ENCODE peak calls at places on chromosomes 13 and 19, in eight cellular contexts. One of them, this sample, is unnamed.

GRCh38 chr19:5554828-5555227 is 12.9 kb downstream of the TINCR start:
- DNase-seq in NCI-H2171: no peak
- DNase-seq in NCI-H2081: no peak
- DNase-seq in WTC11: no peak
- DNase-seq in pons: no peak
- DNase-seq in amygdala: no peak
- DNase-seq in skeletal muscle cell: no peak
- DNase-seq in WERI-Rb-1: no peak
- DNase-seq in this sample: no peak

GRCh38 chr19:23999821-24000610 is 85.3 kb downstream of the ZNF726 start:
- DNase-seq in WERI-Rb-1: no peak
- DNase-seq in amygdala: no peak
- DNase-seq in skeletal muscle cell: no peak
- DNase-seq in WTC11: no peak
- DNase-seq in pons: no peak
- DNase-seq in NCI-H2081: no peak
- DNase-seq in NCI-H2171: no peak
- DNase-seq in this sample: no peak

GRCh38 chr13:20160346-20161274 is at the start of gene GJA3:
- DNase-seq in NCI-H2171: no peak
- DNase-seq in WTC11: peak
- DNase-seq in pons: no peak
- DNase-seq in skeletal muscle cell: no peak
- DNase-seq in WERI-Rb-1: peak
- DNase-seq in amygdala: no peak
- DNase-seq in NCI-H2081: no peak
- DNase-seq in this sample: no peak

GRCh38 chr19:20367811-20368294 is 197.7 kb downstream of the ZNF737 start:
- DNase-seq in WERI-Rb-1: peak
- DNase-seq in pons: no peak
- DNase-seq in NCI-H2081: no peak
- DNase-seq in skeletal muscle cell: no peak
- DNase-seq in NCI-H2171: peak
- DNase-seq in WTC11: peak
- DNase-seq in amygdala: peak
- DNase-seq in this sample: no peak

GRCh38 chr19:57099199-57099661 is 20.6 kb upstream of the USP29 start:
- DNase-seq in WERI-Rb-1: peak
- DNase-seq in NCI-H2171: no peak
- DNase-seq in amygdala: peak
- DNase-seq in WTC11: peak
- DNase-seq in NCI-H2081: no peak
- DNase-seq in pons: peak
- DNase-seq in skeletal muscle cell: no peak
- DNase-seq in this sample: peak

GRCh38 chr19:36008336-36008978 is at the start of gene SYNE4:
- DNase-seq in WERI-Rb-1: peak
- DNase-seq in skeletal muscle cell: no peak
- DNase-seq in amygdala: no peak
- DNase-seq in NCI-H2081: no peak
- DNase-seq in WTC11: peak
- DNase-seq in pons: no peak
- DNase-seq in NCI-H2171: no peak
- DNase-seq in this sample: peak

GRCh38 chr19:29779921-29780320 is 31.9 kb upstream of the CCNE1 start:
- DNase-seq in WERI-Rb-1: no peak
- DNase-seq in NCI-H2171: no peak
- DNase-seq in amygdala: no peak
- DNase-seq in pons: no peak
- DNase-seq in WTC11: peak
- DNase-seq in skeletal muscle cell: no peak
- DNase-seq in NCI-H2081: no peak
- DNase-seq in this sample: no peak

GRCh38 chr19:33071887-33072286 is 7.2 kb upstream of the RHPN2 start:
- DNase-seq in WTC11: no peak
- DNase-seq in skeletal muscle cell: no peak
- DNase-seq in WERI-Rb-1: no peak
- DNase-seq in NCI-H2081: no peak
- DNase-seq in pons: no peak
- DNase-seq in NCI-H2171: no peak
- DNase-seq in amygdala: no peak
- DNase-seq in this sample: no peak

GRCh38 chr13:21986602-21987001 is 315.7 kb downstream of the FGF9 start:
- DNase-seq in amygdala: no peak
- DNase-seq in WERI-Rb-1: no peak
- DNase-seq in NCI-H2171: no peak
- DNase-seq in WTC11: no peak
- DNase-seq in NCI-H2081: no peak
- DNase-seq in pons: no peak
- DNase-seq in skeletal muscle cell: no peak
- DNase-seq in this sample: peak

GRCh38 chr13:73299787-73300186 is 241.0 kb downstream of the KLF5 start:
- DNase-seq in pons: no peak
- DNase-seq in NCI-H2171: no peak
- DNase-seq in WTC11: no peak
- DNase-seq in amygdala: no peak
- DNase-seq in NCI-H2081: no peak
- DNase-seq in skeletal muscle cell: no peak
- DNase-seq in WERI-Rb-1: no peak
- DNase-seq in this sample: no peak

GRCh38 chr13:99442273-99442895 is 58.9 kb upstream of the TM9SF2 start:
- DNase-seq in skeletal muscle cell: no peak
- DNase-seq in NCI-H2081: peak
- DNase-seq in pons: peak
- DNase-seq in amygdala: peak
- DNase-seq in WERI-Rb-1: peak
- DNase-seq in NCI-H2171: no peak
- DNase-seq in WTC11: peak
- DNase-seq in this sample: no peak

GRCh38 chr13:81488021-81488420 is 1147.1 kb upstream of the SPRY2 start:
- DNase-seq in NCI-H2171: no peak
- DNase-seq in NCI-H2081: no peak
- DNase-seq in amygdala: no peak
- DNase-seq in WTC11: no peak
- DNase-seq in WERI-Rb-1: no peak
- DNase-seq in skeletal muscle cell: no peak
- DNase-seq in pons: no peak
- DNase-seq in this sample: no peak